ENCODE peak calls at places on chromosomes 1 and 21, in five cellular contexts. B is MM.1S; S is cardiac fibroblast; U is naive thymus-derived CD4-positive, alpha-beta T cell; H is bronchial epithelial cell. E is an unnamed sample.

GRCh38 chr1:210438928-210439841 is 110.5 kb downstream of the HHAT start:
- DNase-seq in B (no peak), S (peak; percentile 74), U (no peak), H (peak; percentile 27), E (no peak)

GRCh38 chr1:26372039-26372438 is 511 bp downstream of the ZNF683 start:
- DNase-seq in B (no peak), S (no peak), U (no peak), H (peak; percentile 88), E (no peak)

GRCh38 chr1:221740260-221740830 is 1.5 kb downstream of the DUSP10 start:
- DNase-seq in B (no peak), S (no peak), U (no peak), H (no peak), E (no peak)

GRCh38 chr1:3307359-3307758 is 147.1 kb upstream of the ARHGEF16 start:
- DNase-seq in B (no peak), S (no peak), U (no peak), H (no peak), E (no peak)

GRCh38 chr1:186213225-186213607 is 161.8 kb downstream of the TPR start:
- DNase-seq in B (no peak), S (no peak), U (no peak), H (no peak), E (no peak)

GRCh38 chr1:14970115-14970798 is 183.3 kb upstream of the TMEM51 start:
- DNase-seq in B (no peak), S (peak; percentile 72), U (no peak), H (peak; percentile 75), E (peak; percentile 10)

GRCh38 chr1:37159102-37159501 is 124.8 kb upstream of the GRIK3 start:
- DNase-seq in B (peak; percentile 16), S (no peak), U (no peak), H (no peak), E (no peak)

GRCh38 chr1:35305383-35305782 is 36.9 kb downstream of the ZMYM4 start:
- DNase-seq in B (no peak), S (no peak), U (no peak), H (no peak), E (no peak)

GRCh38 chr1:232574867-232575523 is 54.9 kb downstream of the SIPA1L2 start:
- DNase-seq in B (no peak), S (no peak), U (no peak), H (peak; percentile 90), E (no peak)

GRCh38 chr1:168079761-168080160 is 57.0 kb downstream of the GPR161 start:
- DNase-seq in B (no peak), S (peak; percentile 83), U (no peak), H (peak; percentile 59), E (no peak)

GRCh38 chr1:201348211-201348566 is 29.3 kb downstream of the TNNT2 start:
- DNase-seq in B (peak; percentile 54), S (peak; percentile 65), U (no peak), H (peak; percentile 64), E (peak; percentile 38)

GRCh38 chr1:20442920-20443625 is 42.9 kb downstream of the CAMK2N1 start:
- DNase-seq in B (no peak), S (no peak), U (no peak), H (no peak), E (no peak)

GRCh38 chr1:178908358-178908757 is 37.5 kb upstream of the ANGPTL1 start:
- DNase-seq in B (no peak), S (peak; percentile 28), U (no peak), H (no peak), E (no peak)

GRCh38 chr1:12595839-12596821 is 21.9 kb downstream of the DHRS3 start:
- DNase-seq in B (no peak), S (peak; percentile 97), U (no peak), H (peak; percentile 72), E (no peak)

GRCh38 chr1:202018476-202019234 is 8.3 kb downstream of the ELF3 start:
- DNase-seq in B (no peak), S (no peak), U (no peak), H (peak; percentile 88), E (no peak)

GRCh38 chr21:25441835-25442234 is 165.4 kb downstream of the MRPL39 start:
- DNase-seq in B (no peak), S (no peak), U (no peak), H (no peak), E (peak; percentile 11)

GRCh38 chr1:26278835-26279597 is 870 bp upstream of the SH3BGRL3 start:
- DNase-seq in B (no peak), S (peak; percentile 77), U (no peak), H (peak; percentile 94), E (no peak)

GRCh38 chr1:51543877-51544276 is 24.8 kb upstream of the EPS15 start:
- DNase-seq in B (no peak), S (peak; percentile 45), U (no peak), H (peak; percentile 94), E (no peak)

GRCh38 chr1:168085401-168085872 is 51.3 kb downstream of the GPR161 start:
- DNase-seq in B (no peak), S (no peak), U (no peak), H (no peak), E (no peak)

GRCh38 chr1:209409786-209410185 is 173.7 kb upstream of the CAMK1G start:
- DNase-seq in B (no peak), S (peak; percentile 93), U (no peak), H (peak; percentile 98), E (no peak)

GRCh38 chr21:35995522-35996088 is 64.7 kb downstream of the SETD4 start:
- DNase-seq in B (peak; percentile 95), S (no peak), U (no peak), H (no peak), E (no peak)

GRCh38 chr1:67427947-67428346 is 2.3 kb downstream of the SERBP1 start:
- DNase-seq in B (no peak), S (no peak), U (no peak), H (no peak), E (no peak)

GRCh38 chr21:31720739-31721138 is 11.2 kb downstream of the SCAF4 start:
- DNase-seq in B (no peak), S (no peak), U (no peak), H (no peak), E (no peak)

GRCh38 chr21:38126677-38127271 is 130.0 kb upstream of the KCNJ15 start:
- DNase-seq in B (peak; percentile 78), S (peak; percentile 58), U (peak; percentile 28), H (peak; percentile 61), E (no peak)

GRCh38 chr1:154793674-154794073 is 76.4 kb downstream of the KCNN3 start:
- DNase-seq in B (no peak), S (no peak), U (no peak), H (no peak), E (no peak)
- H3K4me3 ChIP-seq in B (no peak overlapping the region), S (no peak overlapping the region), U (no peak overlapping the region), H (no peak overlapping the region), E (no peak overlapping the region)

GRCh38 chr1:184222561-184223157 is 164.2 kb upstream of the C1orf21 start:
- DNase-seq in B (peak; percentile 50), S (peak; percentile 68), U (peak; percentile 25), H (peak; percentile 42), E (peak; percentile 70)
- H3K4me3 ChIP-seq in B (peak overlapping the region; percentile 7), S (peak overlapping the region; percentile 8), U (no peak overlapping the region), H (no peak overlapping the region), E (no peak overlapping the region)

GRCh38 chr1:84347547-84348239 is 46.2 kb downstream of the SAMD13 start:
- DNase-seq in B (no peak), S (no peak), U (no peak), H (no peak), E (no peak)
- H3K4me3 ChIP-seq in B (no peak overlapping the region), S (no peak overlapping the region), U (no peak overlapping the region), H (no peak overlapping the region), E (no peak overlapping the region)

DNA sequence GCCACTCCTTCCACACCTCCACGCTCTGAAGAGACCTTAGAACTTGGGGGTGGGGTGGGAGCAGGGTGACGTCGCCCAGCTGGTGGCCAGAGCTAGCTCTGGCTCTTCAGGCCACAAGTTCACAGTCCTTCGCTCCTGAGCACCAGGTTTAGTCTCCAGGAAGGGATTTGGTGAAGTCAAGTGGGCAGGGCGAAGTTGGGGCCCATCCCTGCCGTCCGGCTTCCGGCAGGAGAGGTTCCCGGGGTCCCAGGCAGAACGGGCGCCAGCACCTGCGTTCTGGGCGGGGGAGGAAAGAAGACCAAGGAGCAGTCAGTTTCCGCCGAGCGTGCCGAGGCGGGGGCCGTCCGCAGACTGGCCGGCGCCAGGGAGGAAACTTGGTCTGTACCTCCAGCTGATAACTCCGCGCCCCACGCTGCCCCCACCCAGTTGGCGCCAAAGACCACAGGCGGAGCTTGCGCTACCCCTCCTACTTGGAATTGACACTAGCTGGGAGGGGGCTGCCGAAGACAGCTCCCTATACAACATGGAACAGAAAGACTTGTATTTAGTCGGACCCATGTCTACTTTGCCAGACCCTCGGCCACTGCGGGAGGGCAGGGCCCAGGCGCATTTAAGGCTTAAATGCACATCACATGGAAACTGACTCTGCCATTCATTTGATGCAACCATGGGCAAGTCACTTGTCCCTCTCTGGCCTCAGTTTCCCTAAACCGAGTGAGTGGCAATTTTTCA is 995 bp downstream of the ID3 start:
- DNase-seq in B (peak; percentile 37), S (peak; percentile 66), U (peak; percentile 22), H (peak; percentile 38), E (peak; percentile 82)
- H3K4me3 ChIP-seq in B (peak overlapping the region; percentile 92), S (peak overlapping the region; percentile 99), U (peak overlapping the region; percentile 94), H (peak overlapping the region; percentile 62), E (peak overlapping the region; percentile 93)

GRCh38 chr1:9302745-9303524 is 10.2 kb downstream of the SPSB1 start:
- DNase-seq in B (no peak), S (peak; percentile 92), U (no peak), H (peak; percentile 92), E (no peak)
- H3K4me3 ChIP-seq in B (no peak overlapping the region), S (peak overlapping the region; percentile 12), U (no peak overlapping the region), H (no peak overlapping the region), E (no peak overlapping the region)

DNA sequence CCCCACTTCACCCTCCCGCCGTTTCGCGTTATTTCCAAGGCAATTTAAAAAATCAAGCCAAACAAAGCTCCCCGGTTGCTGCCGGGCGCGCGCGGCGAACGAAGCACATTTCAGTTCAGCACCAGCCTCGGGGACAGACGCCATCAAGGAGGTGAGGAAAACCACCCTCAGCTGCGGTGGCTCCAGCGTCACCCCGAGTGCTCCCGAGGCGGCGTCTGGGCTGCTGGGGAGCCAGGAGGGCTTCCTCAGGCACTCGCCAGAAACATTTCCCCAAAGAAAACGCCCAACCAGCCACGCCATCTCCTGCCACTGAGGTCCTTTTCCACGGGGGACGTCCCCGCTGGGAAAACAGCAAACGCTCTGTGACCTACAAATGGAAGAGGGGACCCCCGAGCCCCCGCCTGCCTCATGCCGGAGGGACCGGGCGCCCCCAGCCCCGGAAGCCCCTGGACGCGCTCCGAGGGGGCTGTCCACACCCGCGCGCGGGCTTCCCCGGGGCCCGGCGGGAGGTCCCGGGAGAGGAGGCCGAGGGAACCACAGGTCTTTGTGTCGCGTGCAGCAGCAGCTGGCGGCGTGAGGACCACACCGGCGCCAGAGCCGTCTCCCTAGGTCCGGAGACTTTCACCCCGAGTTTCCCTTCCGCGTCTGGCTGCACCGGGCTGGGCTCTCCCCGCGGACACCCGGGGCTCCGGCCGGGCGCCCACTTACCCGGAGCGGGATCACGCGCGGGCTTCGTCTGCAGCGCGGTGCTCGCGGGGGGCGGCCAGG is 446 bp downstream of the GNG4 start:
- DNase-seq in B (peak; percentile 19), S (peak; percentile 60), U (peak; percentile 44), H (peak; percentile 40), E (peak; percentile 60)
- H3K4me3 ChIP-seq in B (peak overlapping the region; percentile 51), S (peak overlapping the region; percentile 33), U (peak overlapping the region; percentile 50), H (peak overlapping the region; percentile 14), E (peak overlapping the region; percentile 51)

E was measured in HAP-1.